ENCODE peak calls at places on chromosomes 7 and 10, in five cellular contexts. Q is heart left ventricle, O is right lobe of liver, P is PC-3, S is NT2/D1. J is an unnamed sample. For H3K4me1, the result is how much of the 10 kb centered on the place peaks cover.

GRCh38 chr7:149261321-149261828 is 621 bp upstream of the ZNF783 start:
- DNase-seq in S (no peak), O (no peak), Q (no peak), P (peak), J (no peak)

GRCh38 chr10:103843045-103843444 is 12.3 kb downstream of the SH3PXD2A start:
- DNase-seq in O (no peak), Q (no peak), S (no peak), P (no peak), J (no peak)

GRCh38 chr10:102628451-102628911 is 15.8 kb upstream of the TRIM8 start:
- DNase-seq in P (peak), Q (peak), S (no peak), O (peak), J (peak)

GRCh38 chr7:71574153-71574894 is 442.4 kb downstream of the GALNT17 start:
- DNase-seq in Q (no peak), S (peak), P (no peak), O (no peak), J (no peak)

GRCh38 chr7:34217972-34218371 is 312.6 kb downstream of the BMPER start:
- DNase-seq in O (no peak), Q (no peak), P (no peak), S (no peak), J (no peak)

GRCh38 chr10:108388716-108389115 is 1224.2 kb upstream of the SORCS1 start:
- DNase-seq in O (no peak), S (no peak), P (no peak), Q (no peak), J (no peak)

GRCh38 chr10:63388421-63389031 is 77.3 kb downstream of the JMJD1C start:
- DNase-seq in S (no peak), P (peak), Q (no peak), O (no peak), J (no peak)

GRCh38 chr7:12162420-12163113 is 48.5 kb upstream of the TMEM106B start:
- DNase-seq in P (peak), S (no peak), O (no peak), Q (no peak), J (no peak)

GRCh38 chr7:4151926-4152549 is 530.1 kb upstream of the FOXK1 start:
- DNase-seq in O (no peak), Q (no peak), S (no peak), P (peak), J (no peak)

GRCh38 chr7:12643001-12643400 is 44.4 kb upstream of the ARL4A start:
- DNase-seq in Q (no peak), O (no peak), S (no peak), P (no peak), J (no peak)

GRCh38 chr10:126373982-126374381 is 14.3 kb downstream of the ADAM12 start:
- DNase-seq in Q (no peak), O (no peak), P (peak), S (no peak), J (no peak)

GRCh38 chr10:71187600-71187999 is 24.8 kb upstream of the UNC5B start:
- DNase-seq in P (no peak), S (no peak), Q (no peak), O (no peak), J (no peak)

GRCh38 chr10:69421611-69422308 is 5.0 kb upstream of the TACR2 start:
- DNase-seq in P (no peak), O (no peak), Q (peak), S (no peak), J (peak)

GRCh38 chr10:8581521-8582225 is 527.2 kb downstream of the GATA3 start:
- DNase-seq in S (no peak), P (peak), Q (no peak), O (no peak), J (no peak)

GRCh38 chr7:38179719-38180333 is 1.8 kb downstream of the STARD3NL start:
- DNase-seq in S (no peak), P (no peak), Q (no peak), O (no peak), J (no peak)

GRCh38 chr10:79230563-79231249 is 116.6 kb upstream of the PPIF start:
- DNase-seq in O (no peak), Q (no peak), P (no peak), S (no peak), J (no peak)

DNA sequence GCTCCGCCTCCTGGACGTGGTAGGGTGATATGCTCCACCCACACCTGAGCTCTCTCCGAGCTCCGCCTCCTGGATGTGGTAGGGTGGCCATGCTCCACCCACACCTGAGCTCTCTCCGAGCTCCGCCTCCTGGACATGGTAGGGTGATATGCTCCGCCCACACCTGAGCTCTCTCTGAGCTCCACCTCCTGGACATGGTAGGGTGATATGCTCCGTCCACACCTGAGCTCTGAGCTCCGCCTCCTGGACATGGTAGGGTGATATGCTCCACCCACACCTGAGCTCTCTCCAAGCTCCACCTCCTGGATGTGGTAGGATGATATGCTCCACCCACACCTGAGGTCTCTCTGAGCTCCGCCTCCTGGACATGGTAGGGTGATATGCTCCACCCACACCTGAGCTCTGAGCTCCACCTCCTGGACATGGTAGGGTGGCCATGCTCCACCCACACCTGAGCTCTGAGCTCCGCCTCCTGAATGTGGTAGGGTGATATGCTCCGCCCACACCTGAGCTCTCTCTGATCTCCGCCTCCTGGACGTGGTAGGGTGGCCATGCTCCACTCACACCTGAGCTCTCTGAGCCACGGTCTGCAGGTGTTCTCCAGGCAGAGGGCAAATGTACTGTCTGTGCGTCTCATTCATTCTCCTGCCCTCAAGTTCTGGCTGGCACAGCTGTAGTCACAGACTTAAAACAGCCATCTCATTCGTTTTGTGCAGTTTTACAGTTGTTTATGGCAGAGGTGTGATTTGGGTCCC is 252.4 kb downstream of the DIP2C start:
- DNase-seq in P (peak), O (no peak), S (no peak), Q (no peak), J (no peak)
- H3K4me1 ChIP-seq in P (under half), O (under half), S (under half), Q (under half), J (under half)

DNA sequence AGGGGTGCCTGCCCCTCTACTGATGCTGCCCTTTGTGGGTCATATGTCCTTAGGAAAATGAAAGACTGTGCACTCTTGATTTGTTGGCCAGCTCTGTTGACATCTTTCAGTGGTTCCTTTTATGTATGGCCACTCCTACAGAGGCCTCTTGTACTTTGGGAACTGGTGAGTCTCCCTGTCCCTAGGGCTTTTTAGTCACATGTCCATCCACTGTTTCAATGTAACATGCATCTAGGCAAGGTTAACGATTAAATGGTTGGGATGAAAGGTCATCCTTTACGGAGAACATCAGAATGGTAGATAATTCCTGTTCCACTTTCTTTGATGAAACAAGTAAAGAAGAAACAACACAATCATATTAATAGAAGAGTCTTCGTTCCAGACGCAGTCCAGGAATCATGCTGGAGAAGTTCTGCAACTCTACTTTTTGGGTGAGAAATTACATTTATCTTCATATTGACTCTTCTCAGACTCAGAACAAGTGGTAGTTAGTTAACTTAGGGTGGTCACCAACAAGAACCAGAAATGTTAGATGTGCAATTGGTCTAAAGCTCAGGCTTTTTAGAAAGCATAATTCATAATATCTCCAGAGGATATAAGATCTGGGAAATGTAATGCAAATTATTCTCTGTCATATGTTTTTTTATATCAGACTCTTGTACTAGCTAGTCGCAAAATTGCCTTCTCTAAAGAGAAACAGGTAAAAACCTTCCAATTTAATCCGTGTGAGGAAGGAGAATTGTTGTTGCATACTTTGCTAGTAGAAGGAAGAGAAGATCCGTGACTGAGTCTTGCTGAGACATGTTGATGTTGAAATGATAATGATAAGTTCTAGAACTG is at the start of gene ABCC2:
- DNase-seq in P (no peak), S (no peak), Q (no peak), O (no peak), J (no peak)
- H3K4me3 ChIP-seq in P (no peak), S (no peak), Q (no peak), O (peak), J (no peak)

GRCh38 chr7:105107458-105107857 is 93.5 kb downstream of the KMT2E start:
- DNase-seq in S (no peak), O (no peak), Q (no peak), P (no peak), J (no peak)
- H3K4me1 ChIP-seq in S (under half), O (under half), Q (under half), P (under half), J (under half)

GRCh38 chr10:22346087-22346661 is 878 bp downstream of the SPAG6 start:
- DNase-seq in Q (no peak), S (no peak), P (no peak), O (no peak), J (no peak)
- H3K4me3 ChIP-seq in Q (no peak), S (no peak), P (no peak), O (no peak), J (no peak)